ENCODE peak calls at places on chromosomes 6 and 20, in eight cellular contexts. U is B cell, S is hepatocyte, J is pancreas, T is HFF-Myc, P is uterus, A is transverse colon, I is fibroblast of lung. Y is an unnamed sample.
A peak's percentile ranks its signal among the peaks of the same experiment; 100 is the strongest.

GRCh38 chr6:75409928-75410327 is 83.7 kb downstream of the FILIP1 start:
- DNase-seq in A (no peak), T (no peak), I (no peak), U (no peak), J (no peak), P (no peak), S (no peak), Y (no peak)

GRCh38 chr20:57209413-57209812 is 57.0 kb downstream of the BMP7 start:
- DNase-seq in P (no peak), S (no peak), A (no peak), U (no peak), I (no peak), J (no peak), T (no peak), Y (no peak)

GRCh38 chr20:22411568-22412450 is 172.6 kb downstream of the FOXA2 start:
- DNase-seq in U (no peak), T (no peak), I (peak; percentile 73), S (peak; percentile 76), A (no peak), P (peak; percentile 57), J (no peak), Y (no peak)

GRCh38 chr20:48750941-48751620 is 76.7 kb downstream of the PREX1 start:
- DNase-seq in J (no peak), U (no peak), I (no peak), T (no peak), S (no peak), P (no peak), A (peak; percentile 46), Y (no peak)

GRCh38 chr6:102485480-102485879 is 1092.0 kb downstream of the GRIK2 start:
- DNase-seq in T (no peak), U (no peak), S (no peak), A (no peak), I (no peak), J (no peak), P (no peak), Y (no peak)

GRCh38 chr20:53087034-53087777 is 115.0 kb downstream of the TSHZ2 start:
- DNase-seq in J (no peak), A (no peak), I (peak; percentile 12), T (no peak), S (no peak), P (no peak), U (no peak), Y (no peak)

GRCh38 chr6:152503541-152503940 is 133.6 kb downstream of the SYNE1 start:
- DNase-seq in T (no peak), U (no peak), P (no peak), J (no peak), I (no peak), S (no peak), A (no peak), Y (no peak)

GRCh38 chr20:50229156-50229605 is 38.6 kb downstream of the CEBPB start:
- DNase-seq in P (no peak), S (no peak), T (no peak), I (no peak), A (no peak), J (peak; percentile 16), U (no peak), Y (no peak)

GRCh38 chr20:16922834-16923233 is 174.7 kb downstream of the OTOR start:
- DNase-seq in A (no peak), I (peak; percentile 88), U (no peak), P (no peak), S (peak; percentile 31), J (no peak), T (peak; percentile 63), Y (no peak)

GRCh38 chr6:49551126-49551865 is 828 bp downstream of the C6orf141 start:
- DNase-seq in S (peak; percentile 38), A (peak; percentile 25), P (no peak), U (no peak), T (no peak), I (no peak), J (peak; percentile 49), Y (peak; percentile 36)

GRCh38 chr6:106511274-106512047 is 117.8 kb downstream of the RTN4IP1 start:
- DNase-seq in U (peak; percentile 46), T (no peak), J (peak; percentile 77), P (no peak), I (peak; percentile 34), S (peak; percentile 41), A (peak; percentile 39), Y (peak; percentile 57)

GRCh38 chr6:169317441-169318202 is 64.0 kb upstream of the THBS2 start:
- DNase-seq in T (no peak), J (peak; percentile 12), A (no peak), P (no peak), S (no peak), I (no peak), U (no peak), Y (no peak)

GRCh38 chr6:106560966-106561740 is 68.1 kb downstream of the RTN4IP1 start:
- DNase-seq in U (no peak), S (peak; percentile 23), J (no peak), I (peak; percentile 74), A (no peak), P (no peak), T (no peak), Y (no peak)

GRCh38 chr6:100137759-100138158 is 143.7 kb upstream of the MCHR2 start:
- DNase-seq in T (no peak), P (no peak), U (no peak), A (no peak), J (no peak), S (no peak), I (no peak), Y (no peak)

GRCh38 chr6:34322732-34323131 is 69.7 kb downstream of the NUDT3 start:
- DNase-seq in J (no peak), A (no peak), U (no peak), S (no peak), T (no peak), I (no peak), P (no peak), Y (no peak)

GRCh38 chr6:146593978-146594377 is 4.8 kb upstream of the ADGB start:
- DNase-seq in T (no peak), U (no peak), S (no peak), I (no peak), A (no peak), P (no peak), J (no peak), Y (no peak)

GRCh38 chr6:3371222-3371949 is 85.5 kb downstream of the SLC22A23 start:
- DNase-seq in T (no peak), I (no peak), A (no peak), S (no peak), U (no peak), J (no peak), P (no peak), Y (no peak)

GRCh38 chr6:30743099-30744053 is 889 bp upstream of the FLOT1 start:
- DNase-seq in I (peak; percentile 29), U (no peak), J (no peak), P (peak; percentile 43), T (no peak), S (no peak), A (peak; percentile 47), Y (peak; percentile 60)

GRCh38 chr20:48298851-48299484 is 513.7 kb upstream of the SULF2 start:
- DNase-seq in T (peak; percentile 96), J (no peak), A (peak; percentile 17), S (peak; percentile 71), I (peak; percentile 93), U (no peak), P (peak; percentile 43), Y (no peak)

GRCh38 chr6:128118401-128118800 is 217.5 kb upstream of the THEMIS start:
- DNase-seq in T (peak; percentile 81), J (no peak), A (no peak), U (no peak), I (peak; percentile 74), P (no peak), S (no peak), Y (no peak)

GRCh38 chr6:166676270-166676860 is 49.3 kb upstream of the RPS6KA2 start:
- DNase-seq in P (no peak), A (no peak), U (no peak), T (no peak), S (no peak), I (no peak), J (peak; percentile 41), Y (no peak)

GRCh38 chr20:4791121-4791520 is 69.4 kb downstream of the PRND start:
- DNase-seq in T (no peak), U (no peak), P (no peak), I (peak; percentile 5), A (no peak), J (no peak), S (no peak), Y (no peak)

GRCh38 chr20:4787069-4787468 is 65.4 kb downstream of the PRND start:
- DNase-seq in P (no peak), J (no peak), U (no peak), A (no peak), S (no peak), T (peak; percentile 31), I (peak; percentile 66), Y (no peak)

GRCh38 chr20:4793183-4793582 is 71.5 kb downstream of the PRND start:
- DNase-seq in I (no peak), S (no peak), T (no peak), A (no peak), J (no peak), P (no peak), U (no peak), Y (no peak)

GRCh38 chr20:4787825-4788224 is 66.1 kb downstream of the PRND start:
- DNase-seq in A (no peak), J (no peak), P (no peak), T (no peak), S (no peak), I (no peak), U (no peak), Y (no peak)

GRCh38 chr20:4788314-4788713 is 66.6 kb downstream of the PRND start:
- DNase-seq in U (no peak), P (no peak), I (no peak), J (no peak), A (no peak), T (no peak), S (no peak), Y (no peak)
- TF ChIP-seq CTCF in U (no peak), P (no peak), I (no peak), J (no peak), A (no peak), T (no peak), S (no peak), Y (no peak)

GRCh38 chr20:951384-952169 is 35.4 kb upstream of the ANGPT4 start:
- DNase-seq in U (no peak), S (no peak), I (no peak), A (no peak), T (no peak), P (no peak), J (no peak), Y (no peak)
- TF ChIP-seq CTCF in U (no peak), S (no peak), I (no peak), A (no peak), T (no peak), P (no peak), J (no peak), Y (no peak)

GRCh38 chr20:44439318-44439717 is 36.4 kb upstream of the TTPAL start:
- DNase-seq in U (no peak), A (no peak), P (no peak), J (no peak), T (no peak), S (no peak), I (no peak), Y (no peak)
- TF ChIP-seq CTCF in U (no peak), A (no peak), P (no peak), J (no peak), T (no peak), S (no peak), I (no peak), Y (no peak)

DNA sequence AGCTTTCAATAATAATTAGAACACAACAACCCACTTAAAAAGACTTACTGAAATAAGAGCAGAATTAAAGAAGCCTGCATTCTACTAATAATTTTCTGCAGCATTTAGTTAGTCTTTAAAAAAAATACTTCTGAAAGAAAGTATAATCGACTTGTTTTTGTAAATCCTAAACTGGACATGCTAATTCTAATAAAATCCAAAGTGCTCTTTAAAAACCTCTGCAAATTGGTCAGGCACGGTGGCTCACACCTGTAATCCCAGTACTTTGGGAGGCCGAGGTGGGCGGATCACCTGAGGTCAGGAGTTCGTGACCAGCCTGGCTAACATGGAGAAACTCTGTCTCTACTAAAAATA is 57.5 kb upstream of the ARMH2 start:
- DNase-seq in A (no peak), S (no peak), P (no peak), J (no peak), I (no peak), U (no peak), T (no peak), Y (no peak)
- TF ChIP-seq CTCF in A (no peak), S (no peak), P (no peak), J (no peak), I (no peak), U (peak; percentile 12), T (no peak), Y (no peak)